ENCODE peak calls at places on chromosomes 4 and X, in nine cellular contexts. L is stimulated activated CD4-positive, alpha-beta T cell treated with anti-CD3 and anti-CD28 coated beads, Interleukin-1b, Interleukin-23, amount 100 ng/mL, for 48 hours; C is KBM-7; W is ELR; B is endodermal cell; F is fibroblast of lung; X is activated effector memory CD4-positive, alpha-beta T cell treated with Interleukin-2 at 50 U/mL for 16 hours; U is DMS 273 treated with DMSO at 0.1 percent for 48 hours; H is iPS-NIHi11. Z is an unnamed sample.

GRCh38 chrX:101348452-101349222 is at the start of gene TIMM8A:
- DNase-seq in H (peak), C (peak), W (peak), U (peak), B (peak), L (peak), X (peak), F (peak), Z (peak)

GRCh38 chr4:87321888-87322287 is 794 bp downstream of the HSD17B13 start:
- DNase-seq in C (no peak), L (no peak), U (no peak), X (no peak), B (no peak), F (no peak), W (no peak), H (no peak), Z (no peak)

GRCh38 chr4:84887824-84888223 is 78.7 kb downstream of the WDFY3 start:
- DNase-seq in C (no peak), B (no peak), W (peak), H (no peak), F (peak), U (no peak), X (no peak), L (no peak), Z (no peak)

GRCh38 chrX:9379697-9380551 is 84.9 kb upstream of the TBL1X start:
- DNase-seq in L (no peak), U (no peak), B (no peak), W (peak), F (peak), H (no peak), X (no peak), C (no peak), Z (no peak)

GRCh38 chr4:100189820-100190642 is at the start of gene DDIT4L:
- DNase-seq in C (no peak), B (peak), L (no peak), F (peak), H (peak), W (peak), X (no peak), U (no peak), Z (peak)

GRCh38 chr4:149793459-149793858 is 22.2 kb downstream of the IQCM start:
- DNase-seq in X (no peak), L (no peak), B (no peak), C (no peak), F (peak), U (no peak), H (no peak), W (peak), Z (no peak)

GRCh38 chr4:168480991-168481588 is 798 bp upstream of the DDX60L start:
- DNase-seq in C (peak), F (peak), U (peak), H (no peak), L (peak), B (no peak), W (peak), X (peak), Z (no peak)

GRCh38 chr4:170025523-170026252 is 507 bp downstream of the MFAP3L start:
- DNase-seq in W (no peak), H (no peak), X (no peak), U (no peak), B (peak), C (no peak), L (peak), F (no peak), Z (no peak)

GRCh38 chrX:78333521-78333920 is 6.1 kb upstream of the CYSLTR1 start:
- DNase-seq in W (no peak), L (no peak), C (no peak), B (no peak), U (no peak), X (no peak), F (no peak), H (no peak), Z (no peak)